ENCODE peak calls at places on chromosomes 12 and 14, in five cellular contexts. P is kidney, V is A549, G is vagina, U is left lung. L is an unnamed sample.
A peak's percentile ranks its signal among the peaks of the same experiment; 100 is the strongest.

GRCh38 chr12:132582058-132582420 is 28.3 kb downstream of the LRCOL1 start:
- DNase-seq in P (no peak), V (no peak), G (no peak), U (no peak), L (no peak)

GRCh38 chr12:69266045-69266635 is 26.8 kb downstream of the CPSF6 start:
- DNase-seq in P (no peak), V (no peak), G (no peak), U (no peak), L (peak; percentile 31)

GRCh38 chr14:88189040-88189839 is 133.8 kb downstream of the KCNK10 start:
- DNase-seq in P (no peak), V (peak; percentile 67), G (no peak), U (no peak), L (peak; percentile 53)

GRCh38 chr12:108328420-108328819 is 10.7 kb downstream of the CMKLR1 start:
- DNase-seq in P (no peak), V (no peak), G (no peak), U (no peak), L (no peak)

GRCh38 chr12:132167610-132168310 is 23.5 kb downstream of the NOC4L start:
- DNase-seq in P (peak; percentile 73), V (no peak), G (no peak), U (peak; percentile 70), L (no peak)

GRCh38 chr12:5138845-5139244 is 95.2 kb downstream of the KCNA5 start:
- DNase-seq in P (no peak), V (no peak), G (no peak), U (no peak), L (no peak)

GRCh38 chr12:127389923-127390322 is 877.0 kb upstream of the TMEM132C start:
- DNase-seq in P (no peak), V (no peak), G (no peak), U (no peak), L (peak; percentile 61)

GRCh38 chr14:67704484-67705089 is 2.9 kb downstream of the RDH12 start:
- DNase-seq in P (no peak), V (peak; percentile 74), G (no peak), U (no peak), L (no peak)

GRCh38 chr14:57487771-57488170 is 5.9 kb downstream of the CCDC198 start:
- DNase-seq in P (no peak), V (no peak), G (no peak), U (no peak), L (peak; percentile 15)

GRCh38 chr14:93103392-93104080 is 12.2 kb downstream of the ITPK1 start:
- DNase-seq in P (peak; percentile 59), V (no peak), G (no peak), U (peak; percentile 87), L (no peak)

GRCh38 chr14:32150392-32150791 is 51.5 kb upstream of the RNU6-7 start:
- DNase-seq in P (no peak), V (no peak), G (no peak), U (no peak), L (no peak)

GRCh38 chr12:131950182-131950913 is 606 bp downstream of the EP400 start:
- DNase-seq in P (peak; percentile 85), V (no peak), G (no peak), U (no peak), L (no peak)

GRCh38 chr12:113220593-113221180 is 577 bp upstream of the TPCN1 start:
- DNase-seq in P (no peak), V (peak; percentile 50), G (no peak), U (peak; percentile 89), L (no peak)

GRCh38 chr14:56648508-56649301 is 69.1 kb downstream of the TMEM260 start:
- DNase-seq in P (no peak), V (no peak), G (no peak), U (no peak), L (no peak)

GRCh38 chr12:114668905-114669304 is 15.1 kb downstream of the TBX3 start:
- DNase-seq in P (no peak), V (no peak), G (no peak), U (no peak), L (no peak)

GRCh38 chr12:78865297-78865955 is 852 bp downstream of the SYT1 start:
- DNase-seq in P (no peak), V (no peak), G (no peak), U (no peak), L (no peak)

GRCh38 chr14:32925439-32925838 is 13.2 kb upstream of the NPAS3 start:
- DNase-seq in P (no peak), V (no peak), G (no peak), U (no peak), L (no peak)

GRCh38 chr14:49962616-49963015 is 69.7 kb downstream of the ARF6 start:
- DNase-seq in P (peak; percentile 85), V (no peak), G (no peak), U (no peak), L (no peak)

GRCh38 chr14:76256545-76256944 is 104.8 kb downstream of the GPATCH2L start:
- DNase-seq in P (no peak), V (no peak), G (no peak), U (no peak), L (no peak)

GRCh38 chr12:22971771-22972191 is 346.8 kb downstream of the ETNK1 start:
- DNase-seq in P (no peak), V (no peak), G (no peak), U (no peak), L (peak; percentile 57)

GRCh38 chr14:63670692-63671091 is 29.0 kb upstream of the WDR89 start:
- DNase-seq in P (no peak), V (no peak), G (no peak), U (no peak), L (no peak)

GRCh38 chr12:104470521-104470920 is 13.8 kb downstream of the CHST11 start:
- DNase-seq in P (no peak), V (no peak), G (no peak), U (no peak), L (no peak)

GRCh38 chr12:104472748-104473147 is 16.0 kb downstream of the CHST11 start:
- DNase-seq in P (no peak), V (no peak), G (no peak), U (no peak), L (no peak)

GRCh38 chr12:104471336-104471735 is 14.6 kb downstream of the CHST11 start:
- DNase-seq in P (no peak), V (no peak), G (no peak), U (no peak), L (no peak)

GRCh38 chr12:104475269-104475668 is 18.5 kb downstream of the CHST11 start:
- DNase-seq in P (no peak), V (no peak), G (no peak), U (no peak), L (no peak)

GRCh38 chr12:104473374-104473983 is 16.7 kb downstream of the CHST11 start:
- DNase-seq in P (no peak), V (no peak), G (no peak), U (no peak), L (no peak)
- H3K4me3 ChIP-seq in P (no peak overlapping the region), V (no peak overlapping the region), G (no peak overlapping the region), U (no peak overlapping the region), L (no peak overlapping the region)

DNA sequence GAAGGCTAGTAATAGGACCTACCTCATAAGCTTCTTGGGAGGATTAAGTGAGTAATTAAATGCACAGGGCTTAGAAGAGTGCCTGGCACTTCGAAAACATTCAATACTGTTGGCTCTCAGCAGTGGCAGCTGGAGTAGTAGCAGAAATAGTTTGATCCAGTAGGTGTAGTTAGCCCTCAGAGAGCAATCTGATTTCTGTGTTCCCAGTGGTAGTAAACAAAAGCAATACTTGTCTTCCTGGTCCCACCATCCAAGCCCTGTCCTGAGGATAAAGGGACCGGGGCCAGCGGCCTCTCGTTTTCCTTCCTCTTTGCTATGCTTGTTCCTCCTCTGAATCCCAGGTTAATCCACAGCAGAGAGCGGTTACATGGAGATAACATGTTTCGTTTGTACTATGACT is 131.6 kb downstream of the SAMD4A start:
- DNase-seq in P (no peak), V (no peak), G (no peak), U (no peak), L (no peak)
- H3K4me3 ChIP-seq in P (no peak overlapping the region), V (no peak overlapping the region), G (no peak overlapping the region), U (no peak overlapping the region), L (no peak overlapping the region)

GRCh38 chr12:38898001-38898684 is 7.2 kb downstream of the CPNE8 start:
- DNase-seq in P (no peak), V (no peak), G (no peak), U (no peak), L (no peak)
- H3K4me3 ChIP-seq in P (no peak overlapping the region), V (no peak overlapping the region), G (no peak overlapping the region), U (no peak overlapping the region), L (no peak overlapping the region)

GRCh38 chr14:75252254-75252837 is 26.3 kb upstream of the FOS start:
- DNase-seq in P (peak; percentile 82), V (no peak), G (no peak), U (no peak), L (no peak)
- H3K4me3 ChIP-seq in P (no peak overlapping the region), V (no peak overlapping the region), G (no peak overlapping the region), U (no peak overlapping the region), L (no peak overlapping the region)

L was measured in skeletal muscle cell.